ENCODE peak calls at places on chromosome 3, in six cellular contexts. C is astrocyte of the spinal cord, U is neural crest cell, Z is fibroblast of the aortic adventitia, G is AG04449, M is Peyer's patch. W is an unnamed sample.

GRCh38 chr3:147424325-147424910 is 15.3 kb downstream of the ZIC1 start:
- DNase-seq in U (no peak), M (no peak), C (peak), G (no peak), Z (no peak), W (no peak)

GRCh38 chr3:5565026-5565425 is 377.5 kb downstream of the EDEM1 start:
- DNase-seq in Z (no peak), U (no peak), M (no peak), C (no peak), G (no peak), W (no peak)

GRCh38 chr3:173538410-173538809 is 140.9 kb downstream of the NLGN1 start:
- DNase-seq in Z (no peak), U (no peak), M (no peak), G (no peak), C (no peak), W (no peak)

GRCh38 chr3:59388555-59389280 is 338.9 kb upstream of the CFAP20DC start:
- DNase-seq in M (no peak), C (no peak), U (no peak), G (no peak), Z (no peak), W (no peak)

GRCh38 chr3:154776549-154777230 is 303.4 kb upstream of the MME start:
- DNase-seq in G (no peak), Z (no peak), M (no peak), U (no peak), C (no peak), W (no peak)

GRCh38 chr3:14602804-14603644 is 48.5 kb upstream of the CCDC174 start:
- DNase-seq in G (no peak), C (no peak), M (no peak), U (no peak), Z (no peak), W (no peak)

GRCh38 chr3:138186803-138187295 is 252 bp upstream of the ARMC8 start:
- DNase-seq in G (peak), U (peak), Z (no peak), C (no peak), M (peak), W (no peak)

GRCh38 chr3:83770664-83771402 is 1188.0 kb upstream of the CADM2 start:
- DNase-seq in U (no peak), G (no peak), M (no peak), C (no peak), Z (no peak), W (no peak)

GRCh38 chr3:14319654-14320182 is 82.7 kb upstream of the SLC6A6 start:
- DNase-seq in M (peak), G (no peak), C (peak), Z (peak), U (peak), W (no peak)

GRCh38 chr3:104460477-104461406 is 906.0 kb upstream of the ALCAM start:
- DNase-seq in C (peak), Z (peak), G (peak), U (no peak), M (no peak), W (no peak)

GRCh38 chr3:102348904-102349303 is 85.9 kb upstream of the ZPLD1 start:
- DNase-seq in G (no peak), C (no peak), Z (no peak), U (no peak), M (no peak), W (no peak)

GRCh38 chr3:48723725-48724124 is 6.7 kb upstream of the IP6K2 start:
- DNase-seq in U (no peak), G (no peak), C (no peak), M (no peak), Z (no peak), W (no peak)

GRCh38 chr3:197329382-197329781 is 31.0 kb upstream of the DLG1 start:
- DNase-seq in Z (no peak), C (no peak), G (no peak), U (no peak), M (no peak), W (no peak)

GRCh38 chr3:24688446-24689148 is 193.9 kb upstream of the THRB start:
- DNase-seq in U (no peak), M (no peak), C (peak), Z (no peak), G (no peak), W (no peak)

GRCh38 chr3:177714945-177715344 is 517.7 kb upstream of the TBL1XR1 start:
- DNase-seq in G (no peak), U (no peak), C (no peak), Z (no peak), M (no peak), W (no peak)

GRCh38 chr3:177345049-177345972 is 148.0 kb upstream of the TBL1XR1 start:
- DNase-seq in C (peak), Z (peak), G (peak), U (no peak), M (peak), W (no peak)

DNA sequence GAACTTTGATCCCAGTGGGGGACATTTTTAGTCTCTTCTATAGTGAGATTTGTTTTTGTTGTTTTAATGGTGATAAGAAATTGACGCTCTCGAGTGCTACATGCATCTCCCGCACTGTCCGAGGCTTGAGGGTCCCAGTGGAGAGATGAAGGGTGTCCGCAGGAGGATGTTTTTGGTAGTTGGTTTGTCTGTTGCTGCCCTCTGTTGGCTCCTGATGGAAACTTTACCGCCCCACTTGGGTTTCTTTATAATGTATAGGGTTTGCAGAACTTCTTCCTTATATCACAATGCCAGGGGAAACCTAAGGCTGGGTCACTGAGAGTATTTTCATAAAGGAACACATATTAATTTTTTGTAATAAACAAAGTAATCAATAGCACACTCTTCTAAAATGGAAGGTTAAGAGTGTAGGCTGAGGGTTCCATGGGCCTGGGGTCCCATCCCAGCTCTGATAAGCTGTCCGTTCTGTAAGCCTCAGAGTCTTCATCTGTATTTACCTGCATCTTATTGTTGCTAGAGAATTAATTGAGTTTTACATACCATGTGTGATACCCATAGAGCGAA is 185.3 kb upstream of the FEZF2 start:
- DNase-seq in U (peak), M (no peak), Z (peak), G (no peak), C (no peak), W (no peak)
- TF ChIP-seq CTCF in U (peak), M (no peak), Z (peak), G (peak), C (peak), W (no peak)

DNA sequence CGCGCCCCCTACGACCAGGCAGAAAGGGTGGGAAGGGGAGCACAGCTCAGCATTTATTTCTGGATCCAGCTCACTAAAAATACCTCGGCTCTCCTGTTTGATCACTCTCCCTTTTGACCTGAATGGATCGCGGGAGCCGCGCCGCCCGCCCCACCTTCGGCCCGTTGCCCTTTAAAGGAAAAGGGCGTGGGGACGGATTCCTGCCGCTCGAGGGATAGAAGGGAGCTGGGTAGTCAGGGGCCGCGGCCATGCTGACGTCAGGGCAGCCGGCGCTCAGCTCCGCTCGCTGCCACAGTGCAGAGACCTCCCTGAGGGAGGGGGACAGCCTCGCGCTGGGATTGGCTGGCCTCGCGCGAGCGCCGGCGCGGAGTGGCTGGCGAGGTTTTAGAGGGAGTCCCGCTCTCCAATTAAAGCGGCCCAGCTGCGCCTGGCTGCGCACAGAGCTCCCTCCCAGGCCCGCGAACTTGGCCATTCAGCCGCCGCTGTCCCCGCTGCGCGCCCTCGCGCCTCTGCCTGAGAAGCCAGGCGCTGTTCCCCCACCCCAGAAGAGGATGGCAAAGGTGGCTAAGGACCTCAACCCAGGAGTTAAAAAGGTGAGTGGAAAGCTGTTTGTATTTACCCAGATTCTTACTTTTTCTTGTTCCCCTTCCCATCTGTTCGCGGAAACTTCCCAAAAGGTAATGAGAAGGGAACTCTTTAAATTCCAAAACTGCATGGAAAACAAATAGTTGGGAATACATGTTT is at the start of gene LMCD1:
- DNase-seq in G (peak), U (peak), C (peak), M (peak), Z (peak), W (peak)
- TF ChIP-seq CTCF in G (peak), U (no peak), C (peak), M (peak), Z (peak), W (no peak)

DNA sequence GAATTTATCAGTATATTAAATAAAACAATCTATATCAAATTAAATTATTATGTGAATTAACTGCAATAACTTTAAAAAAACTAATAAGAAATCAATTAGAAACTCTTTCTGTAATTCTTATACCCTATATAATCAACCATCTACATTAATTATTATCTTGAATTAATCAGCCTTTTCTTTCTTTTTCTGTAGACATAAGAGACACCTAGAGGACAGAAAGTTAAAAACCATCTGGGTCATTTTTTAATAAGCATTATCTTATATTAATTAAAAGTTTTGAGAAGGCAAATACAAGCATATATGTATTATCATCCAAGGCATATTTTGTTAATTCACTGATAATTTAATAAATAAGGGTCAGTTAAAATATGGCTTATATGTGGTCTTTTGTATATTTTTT is 24.2 kb upstream of the SLC25A26 start:
- DNase-seq in C (peak), Z (peak), G (no peak), M (no peak), U (no peak), W (no peak)
- TF ChIP-seq CTCF in C (peak), Z (peak), G (no peak), M (no peak), U (peak), W (no peak)

GRCh38 chr3:52880047-52880446 is 17.3 kb downstream of the STIMATE start:
- DNase-seq in M (no peak), Z (no peak), U (no peak), C (no peak), G (no peak), W (no peak)
- TF ChIP-seq CTCF in M (no peak), Z (no peak), U (no peak), C (no peak), G (no peak), W (no peak)

DNA sequence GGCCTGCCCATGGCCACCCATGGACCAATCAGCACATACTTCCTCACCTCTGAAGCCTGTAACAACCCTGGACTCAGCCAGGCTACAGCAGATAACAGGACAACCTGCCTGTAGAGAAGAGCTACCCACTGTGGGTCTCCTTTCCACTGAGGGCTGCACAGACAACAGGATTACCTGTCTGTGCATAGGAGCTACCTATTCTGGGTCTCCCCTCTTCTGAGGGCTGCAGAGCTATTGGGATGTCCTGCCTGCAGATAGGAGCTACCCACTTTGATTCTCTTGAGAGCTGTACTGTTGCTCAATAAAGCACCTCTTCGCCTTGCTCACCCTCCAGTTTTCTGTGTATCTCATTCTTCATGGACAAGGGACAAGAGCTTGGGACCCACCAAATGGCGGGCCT is 23.8 kb upstream of the CHST2 start:
- DNase-seq in M (no peak), U (no peak), G (no peak), Z (no peak), C (no peak), W (no peak)
- TF ChIP-seq CTCF in M (no peak), U (no peak), G (no peak), Z (no peak), C (no peak), W (no peak)

GRCh38 chr3:180180795-180181194 is 144.1 kb upstream of the PEX5L start:
- DNase-seq in U (no peak), Z (peak), C (peak), M (no peak), G (peak), W (no peak)

GRCh38 chr3:180176059-180176458 is 139.3 kb upstream of the PEX5L start:
- DNase-seq in Z (no peak), C (no peak), M (no peak), U (no peak), G (no peak), W (no peak)

GRCh38 chr3:180179562-180179961 is 142.8 kb upstream of the PEX5L start:
- DNase-seq in C (no peak), U (no peak), Z (no peak), G (no peak), M (no peak), W (no peak)

GRCh38 chr3:180177255-180177654 is 140.5 kb upstream of the PEX5L start:
- DNase-seq in M (no peak), U (no peak), C (no peak), G (no peak), Z (no peak), W (no peak)

DNA sequence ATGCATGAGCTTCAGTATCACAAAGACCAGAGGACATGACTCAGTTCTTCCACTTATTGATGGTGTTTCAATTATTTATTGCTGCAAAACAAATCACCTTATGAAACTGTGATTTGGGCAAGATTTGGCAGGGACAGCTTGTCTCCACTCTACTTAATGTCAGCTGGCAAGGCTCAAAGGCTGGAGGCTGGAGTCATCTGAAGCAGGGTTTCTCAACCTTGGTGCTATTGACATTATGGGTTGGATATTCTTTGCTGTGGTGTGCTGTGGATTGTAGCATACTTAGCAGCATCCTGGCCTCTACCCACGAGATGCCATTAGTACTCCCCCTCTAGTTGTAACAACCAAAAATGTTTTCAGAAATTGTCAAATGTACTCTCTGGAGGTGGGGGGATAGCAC is 138.8 kb upstream of the PEX5L start:
- DNase-seq in Z (no peak), M (no peak), C (no peak), U (no peak), G (no peak), W (no peak)
- TF ChIP-seq CTCF in Z (no peak), M (no peak), C (no peak), U (no peak), G (no peak), W (no peak)

GRCh38 chr3:179421500-179421899 is 29.8 kb downstream of the GNB4 start:
- DNase-seq in M (no peak), C (peak), Z (peak), G (no peak), U (no peak), W (no peak)
- TF ChIP-seq CTCF in M (peak), C (peak), Z (peak), G (peak), U (peak), W (no peak)

GRCh38 chr3:184077881-184078280 is 19.0 kb upstream of the HTR3E start:
- DNase-seq in M (no peak), C (no peak), G (no peak), U (no peak), Z (no peak), W (no peak)

GRCh38 chr3:184082034-184082433 is 14.8 kb upstream of the HTR3E start:
- DNase-seq in M (no peak), Z (no peak), C (no peak), U (no peak), G (no peak), W (no peak)

GRCh38 chr3:184081116-184081830 is 15.6 kb upstream of the HTR3E start:
- DNase-seq in U (no peak), M (no peak), G (no peak), Z (no peak), C (no peak), W (no peak)

GRCh38 chr3:184075901-184076300 is 21.0 kb upstream of the HTR3E start:
- DNase-seq in C (no peak), Z (no peak), U (no peak), G (no peak), M (no peak), W (no peak)

GRCh38 chr3:184078851-184079250 is 18.0 kb upstream of the HTR3E start:
- DNase-seq in M (no peak), Z (peak), C (peak), U (no peak), G (no peak), W (no peak)
- TF ChIP-seq CTCF in M (no peak), Z (no peak), C (no peak), U (no peak), G (no peak), W (no peak)

W was measured in activated B cell treated with CpG ODN at 0.5 μM for 24 hours.